ENCODE peak calls at places on chromosome 19, in nine cellular contexts. M is prostate gland; S is stimulated activated CD8-positive, alpha-beta memory T cell treated with anti-CD3 and anti-CD28 coated beads, Interleukin-15, amount 100 ng/mL, for 4 hours; U is breast epithelium; E is ecto neural progenitor cell; K is RCC 7860; W is COR-L47; C is aorta; Q is activated effector memory CD4-positive, alpha-beta T cell treated with anti-CD3 and anti-CD28 coated beads, Interleukin-2, amount 50 U/mL, for 16 hours. V is an unnamed sample.

GRCh38 chr19:51726049-51726448 is 2.3 kb upstream of the HAS1 start:
- DNase-seq in M (peak; percentile 64), S (no peak), U (peak; percentile 18), E (peak; percentile 52), K (peak; percentile 28), W (no peak), C (peak; percentile 77), Q (no peak), V (no peak)

GRCh38 chr19:18713550-18714117 is 30.2 kb downstream of the CRTC1 start:
- DNase-seq in M (no peak), S (no peak), U (no peak), E (no peak), K (no peak), W (no peak), C (no peak), Q (no peak), V (no peak)

GRCh38 chr19:6674868-6675305 is 4.9 kb upstream of the TNFSF14 start:
- DNase-seq in M (no peak), S (peak; percentile 89), U (peak; percentile 36), E (peak; percentile 60), K (peak; percentile 60), W (no peak), C (peak; percentile 84), Q (peak; percentile 97), V (no peak)

GRCh38 chr19:54882758-54883157 is 8.7 kb downstream of the FCAR start:
- DNase-seq in M (no peak), S (no peak), U (no peak), E (no peak), K (no peak), W (no peak), C (no peak), Q (no peak), V (no peak)

GRCh38 chr19:45217957-45218334 is 27.3 kb downstream of the EXOC3L2 start:
- DNase-seq in M (no peak), S (no peak), U (no peak), E (no peak), K (no peak), W (no peak), C (no peak), Q (no peak), V (no peak)

GRCh38 chr19:6516659-6517291 is 14.1 kb upstream of the TNFSF9 start:
- DNase-seq in M (peak; percentile 85), S (peak; percentile 73), U (peak; percentile 68), E (peak; percentile 96), K (peak; percentile 77), W (peak; percentile 32), C (peak; percentile 94), Q (peak; percentile 97), V (peak; percentile 41)

GRCh38 chr19:28074773-28075172 is 1138.2 kb downstream of the UQCRFS1 start:
- DNase-seq in M (no peak), S (no peak), U (no peak), E (no peak), K (peak; percentile 32), W (no peak), C (no peak), Q (no peak), V (no peak)

GRCh38 chr19:3277649-3278048 is 53.2 kb downstream of the CELF5 start:
- DNase-seq in M (no peak), S (no peak), U (no peak), E (no peak), K (no peak), W (no peak), C (no peak), Q (no peak), V (no peak)

GRCh38 chr19:19110410-19111137 is 27.7 kb downstream of the TMEM161A start:
- DNase-seq in M (no peak), S (no peak), U (no peak), E (peak; percentile 70), K (no peak), W (peak; percentile 37), C (no peak), Q (no peak), V (no peak)

GRCh38 chr19:35295792-35296462 is 4.0 kb downstream of the MAG start:
- DNase-seq in M (no peak), S (no peak), U (no peak), E (no peak), K (no peak), W (no peak), C (no peak), Q (peak; percentile 70), V (no peak)

GRCh38 chr19:42111384-42111783 is 20.9 kb downstream of the POU2F2 start:
- DNase-seq in M (no peak), S (no peak), U (no peak), E (no peak), K (no peak), W (no peak), C (no peak), Q (no peak), V (no peak)

GRCh38 chr19:42433503-42434260 is 6.5 kb upstream of the LIPE start:
- DNase-seq in M (no peak), S (peak; percentile 25), U (no peak), E (peak; percentile 82), K (peak; percentile 43), W (no peak), C (peak; percentile 77), Q (peak; percentile 87), V (no peak)

GRCh38 chr19:3459322-3459881 is 20.9 kb downstream of the SMIM24 start:
- DNase-seq in M (peak; percentile 40), S (no peak), U (peak; percentile 82), E (no peak), K (peak; percentile 62), W (no peak), C (peak; percentile 96), Q (no peak), V (no peak)

GRCh38 chr19:13979686-13980085 is 26.4 kb downstream of the RFX1 start:
- DNase-seq in M (no peak), S (no peak), U (no peak), E (no peak), K (no peak), W (no peak), C (no peak), Q (no peak), V (no peak)

GRCh38 chr19:41531438-41532311 is 44.3 kb upstream of the CEACAM21 start:
- DNase-seq in M (peak; percentile 55), S (peak; percentile 60), U (peak; percentile 90), E (no peak), K (no peak), W (no peak), C (peak; percentile 83), Q (peak; percentile 91), V (peak; percentile 48)

GRCh38 chr19:11324079-11324661 is 15.3 kb downstream of the RAB3D start:
- DNase-seq in M (peak; percentile 88), S (no peak), U (peak; percentile 93), E (no peak), K (peak; percentile 62), W (peak; percentile 79), C (peak; percentile 82), Q (no peak), V (peak; percentile 76)

GRCh38 chr19:13366529-13367143 is 139.6 kb downstream of the CACNA1A start:
- DNase-seq in M (no peak), S (no peak), U (no peak), E (no peak), K (peak; percentile 37), W (no peak), C (no peak), Q (no peak), V (no peak)

GRCh38 chr19:38206006-38206745 is 17.8 kb downstream of the DPF1 start:
- DNase-seq in M (no peak), S (no peak), U (no peak), E (no peak), K (no peak), W (no peak), C (no peak), Q (no peak), V (no peak)

GRCh38 chr19:16951529-16951928 is 62.7 kb downstream of the F2RL3 start:
- DNase-seq in M (peak; percentile 27), S (no peak), U (no peak), E (no peak), K (peak; percentile 26), W (no peak), C (no peak), Q (no peak), V (no peak)

GRCh38 chr19:1449467-1450442 is at the start of gene APC2:
- DNase-seq in M (no peak), S (no peak), U (no peak), E (peak; percentile 92), K (no peak), W (peak; percentile 88), C (no peak), Q (peak; percentile 73), V (no peak)

GRCh38 chr19:9945319-9945966 is 9.1 kb upstream of the OLFM2 start:
- DNase-seq in M (peak; percentile 60), S (no peak), U (peak; percentile 68), E (peak; percentile 57), K (peak; percentile 66), W (no peak), C (peak; percentile 93), Q (no peak), V (no peak)

GRCh38 chr19:10884273-10884672 is 12.9 kb downstream of the CARM1 start:
- DNase-seq in M (no peak), S (no peak), U (no peak), E (no peak), K (no peak), W (no peak), C (no peak), Q (no peak), V (no peak)

GRCh38 chr19:11286312-11286974 is 9.5 kb upstream of the TSPAN16 start:
- DNase-seq in M (no peak), S (no peak), U (no peak), E (no peak), K (no peak), W (no peak), C (no peak), Q (no peak), V (no peak)

GRCh38 chr19:34577531-34578101 is 96.1 kb downstream of the WTIP start:
- DNase-seq in M (no peak), S (no peak), U (no peak), E (no peak), K (no peak), W (no peak), C (no peak), Q (no peak), V (no peak)

GRCh38 chr19:42051166-42052115 is 18.6 kb downstream of the GRIK5 start:
- DNase-seq in M (no peak), S (no peak), U (no peak), E (no peak), K (peak; percentile 3), W (no peak), C (no peak), Q (no peak), V (no peak)

GRCh38 chr19:43572172-43572588 is 3.1 kb downstream of the XRCC1 start:
- DNase-seq in M (no peak), S (no peak), U (no peak), E (no peak), K (no peak), W (no peak), C (no peak), Q (no peak), V (no peak)

GRCh38 chr19:4939466-4939865 is 29.4 kb upstream of the KDM4B start:
- DNase-seq in M (peak; percentile 68), S (no peak), U (no peak), E (no peak), K (no peak), W (no peak), C (no peak), Q (no peak), V (peak; percentile 80)

GRCh38 chr19:46378268-46378667 is 31.4 kb downstream of the PPP5C start:
- DNase-seq in M (peak; percentile 61), S (no peak), U (no peak), E (no peak), K (no peak), W (no peak), C (no peak), Q (no peak), V (peak; percentile 36)

GRCh38 chr19:47428177-47428894 is 9.0 kb upstream of the MEIS3 start:
- DNase-seq in M (peak; percentile 73), S (peak; percentile 58), U (peak; percentile 93), E (peak; percentile 98), K (peak; percentile 47), W (peak; percentile 99), C (peak; percentile 87), Q (peak; percentile 92), V (peak; percentile 76)

GRCh38 chr19:3403489-3404323 is 37.3 kb downstream of the NFIC start:
- DNase-seq in M (peak; percentile 88), S (no peak), U (peak; percentile 88), E (no peak), K (no peak), W (peak; percentile 56), C (peak; percentile 93), Q (no peak), V (no peak)